ENCODE peak calls at places on chromosomes 3 and 15, in four cellular contexts. B is WTC11, K is K562, Q is HepG2. C is an unnamed sample.

GRCh38 chr3:133763797-133764734 is 17.9 kb downstream of the TF start:
- DNase-seq in B (no peak), K (no peak), Q (no peak), C (no peak)

GRCh38 chr3:129628169-129628522 is 21.7 kb upstream of the PLXND1 start:
- DNase-seq in B (no peak), K (no peak), Q (no peak), C (no peak)

GRCh38 chr3:150737874-150738679 is 24.9 kb downstream of the SIAH2 start:
- DNase-seq in B (no peak), K (peak), Q (peak), C (no peak)

GRCh38 chr3:48970568-48970967 is 19.5 kb upstream of the P4HTM start:
- DNase-seq in B (no peak), K (no peak), Q (no peak), C (no peak)

GRCh38 chr15:50501815-50502214 is 44.7 kb downstream of the USP50 start:
- DNase-seq in B (no peak), K (no peak), Q (no peak), C (no peak)

GRCh38 chr3:162398554-162398953 is 901.9 kb downstream of the OTOL1 start:
- DNase-seq in B (no peak), K (no peak), Q (no peak), C (no peak)

GRCh38 chr3:129613205-129613740 is 6.8 kb upstream of the PLXND1 start:
- DNase-seq in B (no peak), K (no peak), Q (no peak), C (no peak)

GRCh38 chr3:66475386-66476020 is 25.3 kb downstream of the LRIG1 start:
- DNase-seq in B (no peak), K (no peak), Q (peak), C (no peak)

GRCh38 chr3:127889976-127890650 is 24.9 kb upstream of the KBTBD12 start:
- DNase-seq in B (no peak), K (no peak), Q (no peak), C (peak)

GRCh38 chr3:133445111-133445510 is 45.3 kb downstream of the BFSP2 start:
- DNase-seq in B (no peak), K (no peak), Q (no peak), C (no peak)

GRCh38 chr3:194250104-194251002 is 100.8 kb downstream of the CPN2 start:
- DNase-seq in B (no peak), K (no peak), Q (no peak), C (no peak)

GRCh38 chr15:46848704-46849103 is 868.6 kb upstream of the SEMA6D start:
- DNase-seq in B (no peak), K (no peak), Q (no peak), C (no peak)

GRCh38 chr15:49742381-49742780 is 121.5 kb downstream of the DTWD1 start:
- DNase-seq in B (no peak), K (no peak), Q (no peak), C (no peak)

GRCh38 chr15:52010633-52011595 is 8.1 kb upstream of the MAPK6 start:
- DNase-seq in B (no peak), K (peak), Q (peak), C (no peak)

GRCh38 chr3:130906374-130906995 is 12.6 kb downstream of the ATP2C1 start:
- DNase-seq in B (no peak), K (no peak), Q (no peak), C (no peak)

GRCh38 chr3:149466192-149466591 is 8.3 kb upstream of the TM4SF4 start:
- DNase-seq in B (no peak), K (no peak), Q (no peak), C (no peak)

GRCh38 chr15:35271371-35272043 is 186.4 kb upstream of the NANOGP8 start:
- DNase-seq in B (no peak), K (no peak), Q (no peak), C (no peak)

GRCh38 chr3:106560451-106560966 is 691.7 kb upstream of the CBLB start:
- DNase-seq in B (no peak), K (no peak), Q (no peak), C (no peak)

GRCh38 chr15:89492111-89492641 is 4.2 kb downstream of the RHCG start:
- DNase-seq in B (peak), K (no peak), Q (no peak), C (peak)

GRCh38 chr3:112333002-112333385 is at the start of gene CD200:
- DNase-seq in B (peak), K (no peak), Q (no peak), C (no peak)

GRCh38 chr3:160768918-160769317 is 12.9 kb downstream of the PPM1L start:
- DNase-seq in B (no peak), K (no peak), Q (no peak), C (no peak)

GRCh38 chr15:78726870-78727551 is 84.3 kb downstream of the ADAMTS7 start:
- DNase-seq in B (peak), K (peak), Q (peak), C (peak)

GRCh38 chr3:146337991-146338390 is 87.1 kb upstream of the PLSCR4 start:
- DNase-seq in B (no peak), K (no peak), Q (no peak), C (no peak)

GRCh38 chr15:52857471-52857870 is 67.3 kb upstream of the ONECUT1 start:
- DNase-seq in B (no peak), K (no peak), Q (no peak), C (no peak)

GRCh38 chr3:189967254-189967865 is 153.3 kb downstream of the P3H2 start:
- DNase-seq in B (no peak), K (peak), Q (peak), C (peak)

GRCh38 chr3:121951291-121951690 is 57.1 kb downstream of the SLC15A2 start:
- DNase-seq in B (no peak), K (no peak), Q (peak), C (no peak)

GRCh38 chr3:129277829-129278271 is 820 bp upstream of the HMCES start:
- DNase-seq in B (peak), K (no peak), Q (no peak), C (peak)

GRCh38 chr15:83248151-83248851 is 36.2 kb downstream of the BNC1 start:
- DNase-seq in B (peak), K (peak), Q (peak), C (peak)

GRCh38 chr3:64353256-64353655 is 128.0 kb upstream of the PRICKLE2 start:
- DNase-seq in B (no peak), K (no peak), Q (no peak), C (no peak)

GRCh38 chr15:64521726-64522164 is 61.4 kb downstream of the ZNF609 start:
- DNase-seq in B (no peak), K (no peak), Q (peak), C (no peak)

GRCh38 chr3:76656531-76657070 is 383.3 kb upstream of the ROBO2 start:
- DNase-seq in B (no peak), K (no peak), Q (no peak), C (no peak)
- TF ChIP-seq ELF4 in B (no peak), K (no peak), Q (no peak), C (no peak)

GRCh38 chr3:114223146-114223545 is 14.2 kb downstream of the ZNF80 start:
- DNase-seq in B (no peak), K (no peak), Q (no peak), C (no peak)
- TF ChIP-seq ELF4 in B (no peak), K (no peak), Q (no peak), C (no peak)

GRCh38 chr15:22960126-22960525 is 20.0 kb downstream of the CYFIP1 start:
- DNase-seq in B (no peak), K (no peak), Q (no peak), C (no peak)

GRCh38 chr15:22958487-22959280 is 21.5 kb downstream of the CYFIP1 start:
- DNase-seq in B (no peak), K (no peak), Q (no peak), C (no peak)

GRCh38 chr15:22961661-22962221 is 18.4 kb downstream of the CYFIP1 start:
- DNase-seq in B (no peak), K (no peak), Q (no peak), C (no peak)

GRCh38 chr15:22959451-22960101 is 20.6 kb downstream of the CYFIP1 start:
- DNase-seq in B (no peak), K (no peak), Q (no peak), C (no peak)

GRCh38 chr15:22960587-22960986 is 19.6 kb downstream of the CYFIP1 start:
- DNase-seq in B (no peak), K (no peak), Q (no peak), C (no peak)
- TF ChIP-seq ELF4 in B (no peak), K (no peak), Q (no peak), C (no peak)

GRCh38 chr3:188469228-188469885 is 315.4 kb downstream of the LPP start:
- DNase-seq in B (no peak), K (no peak), Q (no peak), C (no peak)
- TF ChIP-seq ELF4 in B (no peak), K (no peak), Q (no peak), C (no peak)

GRCh38 chr3:32842531-32842931 is 24.7 kb downstream of the TRIM71 start:
- DNase-seq in B (no peak), K (no peak), Q (no peak), C (no peak)
- TF ChIP-seq ELF4 in B (no peak), K (no peak), Q (no peak), C (no peak)

GRCh38 chr3:175338775-175339535 is 479.8 kb downstream of the NAALADL2 start:
- DNase-seq in B (no peak), K (no peak), Q (no peak), C (no peak)
- TF ChIP-seq ELF4 in B (no peak), K (no peak), Q (no peak), C (no peak)

DNA sequence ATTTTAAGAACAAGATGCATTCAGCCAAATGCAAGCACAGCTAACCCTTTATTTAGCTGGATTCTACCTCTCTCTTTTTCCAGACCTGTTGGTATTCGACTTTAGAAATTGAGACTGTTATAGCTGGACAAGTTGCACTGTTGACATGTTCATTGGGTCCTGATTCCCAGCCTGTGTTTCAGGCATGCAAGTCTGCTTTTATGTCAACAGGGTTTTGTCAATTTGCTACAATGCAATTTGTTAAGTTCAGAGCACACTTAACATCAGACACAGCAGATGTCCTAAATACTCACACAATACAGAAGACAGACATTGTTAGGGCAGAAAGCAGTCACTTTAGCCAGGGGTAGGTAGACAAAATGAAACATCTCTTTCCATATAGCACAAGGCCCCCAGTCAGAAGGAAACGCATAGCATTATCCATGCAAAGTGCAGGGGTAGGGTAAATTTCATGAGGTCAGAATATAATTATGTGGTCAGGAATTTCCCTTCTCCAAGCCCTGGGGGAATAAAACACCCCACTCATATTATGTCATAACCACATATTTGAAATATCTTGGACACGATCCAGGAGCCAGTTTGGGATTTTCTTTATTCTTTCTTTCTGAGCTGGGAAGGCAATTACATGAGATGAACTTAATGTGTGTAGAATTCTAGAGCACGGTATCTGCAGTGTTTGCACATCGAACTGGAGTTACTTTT is 504.1 kb downstream of the NTRK3 start:
- DNase-seq in B (no peak), K (no peak), Q (no peak), C (no peak)
- TF ChIP-seq ELF4 in B (no peak), K (no peak), Q (no peak), C (no peak)

GRCh38 chr3:142929109-142929508 is 34.4 kb downstream of the PAQR9 start:
- DNase-seq in B (peak), K (peak), Q (peak), C (peak)
- TF ChIP-seq ELF4 in B (no peak), K (no peak), Q (no peak), C (no peak)

C was measured in HEK293T.